ENCODE peak calls at places on chromosome X, in six cellular contexts. B is ascending aorta, G is mesenchymal stem cell, T is pancreas, W is iPS DF 6.9, D is HepG2. Z is an unnamed sample.

GRCh38 chrX:6778547-6779231 is 243.8 kb upstream of the VCX3A start:
- DNase-seq in W (peak), G (no peak), D (no peak), B (no peak), T (no peak), Z (no peak)

GRCh38 chrX:71198066-71198465 is 25.0 kb upstream of the GJB1 start:
- DNase-seq in B (no peak), W (no peak), T (no peak), G (no peak), D (no peak), Z (no peak)

GRCh38 chrX:63513825-63514574 is 162.9 kb upstream of the SPIN4 start:
- DNase-seq in B (no peak), G (no peak), D (no peak), T (no peak), W (no peak), Z (peak)

GRCh38 chrX:11395859-11396258 is 102.6 kb downstream of the AMELX start:
- DNase-seq in W (no peak), G (no peak), B (no peak), D (no peak), T (no peak), Z (no peak)

GRCh38 chrX:72714471-72714916 is 388 bp upstream of the PHKA1 start:
- DNase-seq in B (peak), T (peak), W (peak), G (peak), D (peak), Z (peak)

GRCh38 chrX:39939678-39940077 is 158.1 kb downstream of the BCOR start:
- DNase-seq in W (no peak), B (no peak), D (no peak), G (no peak), T (no peak), Z (no peak)

GRCh38 chrX:103932133-103932532 is 30.3 kb upstream of the TMSB15B start:
- DNase-seq in D (no peak), B (no peak), G (no peak), W (no peak), T (no peak), Z (no peak)

GRCh38 chrX:103687073-103687695 is 685 bp upstream of the MORF4L2 start:
- DNase-seq in B (peak), W (no peak), G (no peak), T (peak), D (no peak), Z (peak)

GRCh38 chrX:153930011-153930910 is 4.2 kb upstream of the ARHGAP4 start:
- DNase-seq in T (no peak), B (no peak), G (no peak), W (no peak), D (no peak), Z (no peak)

GRCh38 chrX:154657226-154657805 is 3.9 kb upstream of the CTAG2 start:
- DNase-seq in G (no peak), T (no peak), W (no peak), B (no peak), D (no peak), Z (no peak)

GRCh38 chrX:103794117-103794516 is 17.5 kb downstream of the PLP1 start:
- DNase-seq in W (no peak), D (no peak), B (no peak), G (no peak), T (no peak), Z (peak)

GRCh38 chrX:94655180-94655579 is 981.2 kb downstream of the FAM133A start:
- DNase-seq in D (no peak), W (no peak), G (no peak), B (no peak), T (no peak), Z (no peak)
- H3K27ac ChIP-seq in D (no peak), W (no peak), G (no peak), B (no peak), T (no peak), Z (no peak)

GRCh38 chrX:10102046-10102704 is 54.6 kb upstream of the CLCN4 start:
- DNase-seq in B (no peak), W (no peak), G (no peak), T (no peak), D (no peak), Z (no peak)

GRCh38 chrX:10101269-10101668 is 55.5 kb upstream of the CLCN4 start:
- DNase-seq in W (no peak), T (no peak), B (no peak), G (peak), D (peak), Z (no peak)

GRCh38 chrX:10099411-10099810 is 57.4 kb upstream of the CLCN4 start:
- DNase-seq in G (no peak), T (no peak), D (no peak), W (no peak), B (no peak), Z (no peak)

GRCh38 chrX:10095698-10096432 is 60.9 kb upstream of the CLCN4 start:
- DNase-seq in T (no peak), D (no peak), W (no peak), G (no peak), B (no peak), Z (no peak)

GRCh38 chrX:10098235-10098819 is 58.4 kb upstream of the CLCN4 start:
- DNase-seq in B (no peak), D (no peak), G (no peak), T (no peak), W (no peak), Z (no peak)
- H3K4me3 ChIP-seq in B (no peak), D (no peak), G (peak), T (no peak), W (no peak), Z (no peak)

GRCh38 chrX:150508018-150508417 is 60.4 kb upstream of the MTM1 start:
- DNase-seq in D (no peak), T (no peak), B (no peak), W (no peak), G (no peak), Z (no peak)
- H3K27ac ChIP-seq in D (no peak), T (peak), B (peak), W (no peak), G (no peak), Z (no peak)

DNA sequence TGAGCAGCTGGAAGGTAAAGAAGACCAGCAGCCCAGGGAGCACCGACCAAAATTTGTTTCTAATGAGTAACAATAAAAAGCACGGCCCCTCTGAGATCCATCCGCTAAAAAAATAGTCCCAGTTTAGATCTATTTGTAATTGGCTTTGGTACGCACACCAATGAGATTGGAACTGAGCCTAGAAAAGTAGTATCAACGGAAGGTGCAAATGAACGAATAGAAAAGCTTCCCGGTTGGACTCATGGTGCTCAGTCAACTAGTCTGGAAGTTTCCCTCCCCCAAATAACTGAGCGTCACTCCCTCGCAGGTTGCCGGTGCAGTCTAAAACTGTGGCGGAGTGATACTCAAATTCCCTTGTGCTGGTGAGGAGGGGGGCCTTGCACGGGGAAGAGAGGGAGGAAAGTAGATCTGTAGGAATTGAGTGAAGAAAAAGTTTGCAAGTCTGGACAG is at the start of gene COL4A5:
- DNase-seq in G (peak), T (no peak), W (no peak), B (peak), D (peak), Z (peak)
- H3K4me3 ChIP-seq in G (peak), T (no peak), W (peak), B (peak), D (peak), Z (peak)

GRCh38 chrX:150201391-150201790 is 161.7 kb upstream of the MAMLD1 start:
- DNase-seq in D (no peak), G (no peak), T (no peak), W (no peak), B (no peak), Z (no peak)

GRCh38 chrX:150201841-150202240 is 161.3 kb upstream of the MAMLD1 start:
- DNase-seq in B (no peak), W (no peak), G (no peak), D (no peak), T (no peak), Z (peak)

GRCh38 chrX:150203249-150203647 is 159.9 kb upstream of the MAMLD1 start:
- DNase-seq in B (no peak), W (no peak), G (no peak), T (no peak), D (no peak), Z (no peak)

GRCh38 chrX:150200820-150201287 is 162.3 kb upstream of the MAMLD1 start:
- DNase-seq in D (peak), W (no peak), B (peak), G (peak), T (no peak), Z (peak)

GRCh38 chrX:150202641-150203248 is 160.4 kb upstream of the MAMLD1 start:
- DNase-seq in B (no peak), D (no peak), T (no peak), G (peak), W (no peak), Z (peak)
- H3K27ac ChIP-seq in B (no peak), D (no peak), T (no peak), G (no peak), W (no peak), Z (no peak)